ENCODE peak calls at places on chromosomes 6 and 20, in nine cellular contexts. R is astrocyte of the spinal cord; J is H7; G is aorta; C is CD8-positive, alpha-beta memory T cell; S is HepG2; A is fibroblast of mammary gland; Y is PC-3; P is IMR-90. Z is an unnamed sample.

GRCh38 chr6:132235596-132236280 is 165.5 kb downstream of the MOXD1 start:
- DNase-seq in R (no peak), J (no peak), G (no peak), C (no peak), S (no peak), A (no peak), Y (no peak), P (no peak), Z (peak; percentile 27)

GRCh38 chr20:58407201-58407873 is 18.3 kb downstream of the VAPB start:
- DNase-seq in R (no peak), J (no peak), G (no peak), C (no peak), S (no peak), A (peak; percentile 66), Y (peak; percentile 28), P (peak; percentile 28), Z (peak; percentile 57)

GRCh38 chr6:104159045-104159618 is 700.6 kb downstream of the HACE1 start:
- DNase-seq in R (no peak), J (no peak), G (no peak), C (no peak), S (no peak), A (no peak), Y (no peak), P (no peak), Z (no peak)

GRCh38 chr6:14464049-14464448 is 346.5 kb downstream of the CD83 start:
- DNase-seq in R (peak; percentile 31), J (peak; percentile 24), G (no peak), C (no peak), S (no peak), A (peak; percentile 54), Y (no peak), P (no peak), Z (peak; percentile 65)

GRCh38 chr6:119313937-119314893 is 35.3 kb downstream of the MAN1A1 start:
- DNase-seq in R (no peak), J (no peak), G (no peak), C (peak; percentile 75), S (no peak), A (no peak), Y (no peak), P (no peak), Z (no peak)

GRCh38 chr6:141107562-141108160 is 1025.1 kb upstream of the GJE1 start:
- DNase-seq in R (peak; percentile 46), J (no peak), G (no peak), C (no peak), S (no peak), A (peak; percentile 69), Y (peak; percentile 92), P (peak; percentile 67), Z (peak; percentile 8)

GRCh38 chr20:11234181-11234969 is 560.6 kb upstream of the JAG1 start:
- DNase-seq in R (no peak), J (no peak), G (no peak), C (no peak), S (no peak), A (no peak), Y (no peak), P (peak; percentile 16), Z (no peak)

GRCh38 chr20:38888059-38888831 is 38.0 kb upstream of the FAM83D start:
- DNase-seq in R (no peak), J (peak; percentile 9), G (no peak), C (no peak), S (peak; percentile 28), A (no peak), Y (no peak), P (no peak), Z (no peak)

GRCh38 chr6:122696079-122696478 is 83.4 kb upstream of the FABP7 start:
- DNase-seq in R (peak; percentile 95), J (no peak), G (no peak), C (no peak), S (no peak), A (peak; percentile 91), Y (peak; percentile 83), P (peak; percentile 94), Z (peak; percentile 77)

GRCh38 chr6:163438940-163439335 is 24.4 kb downstream of the QKI start:
- DNase-seq in R (no peak), J (no peak), G (peak; percentile 81), C (peak; percentile 58), S (peak; percentile 49), A (no peak), Y (no peak), P (no peak), Z (no peak)

GRCh38 chr20:11891081-11891826 is 26.4 kb upstream of the BTBD3 start:
- DNase-seq in R (peak; percentile 44), J (no peak), G (peak; percentile 86), C (no peak), S (peak; percentile 80), A (peak; percentile 24), Y (peak; percentile 59), P (peak; percentile 34), Z (peak; percentile 39)

GRCh38 chr20:433300-433975 is 25.3 kb downstream of the RBCK1 start:
- DNase-seq in R (no peak), J (no peak), G (no peak), C (peak; percentile 74), S (no peak), A (peak; percentile 31), Y (no peak), P (no peak), Z (peak; percentile 29)

GRCh38 chr6:23454090-23454998 is 671.7 kb upstream of the NRSN1 start:
- DNase-seq in R (peak; percentile 29), J (no peak), G (no peak), C (no peak), S (no peak), A (peak; percentile 52), Y (peak; percentile 86), P (peak; percentile 75), Z (peak; percentile 24)

GRCh38 chr20:10490706-10491105 is 55.6 kb downstream of the SLX4IP start:
- DNase-seq in R (no peak), J (peak; percentile 10), G (no peak), C (no peak), S (no peak), A (peak; percentile 45), Y (no peak), P (peak; percentile 21), Z (peak; percentile 58)

GRCh38 chr6:11196511-11197174 is 35.8 kb downstream of the NEDD9 start:
- DNase-seq in R (peak; percentile 93), J (no peak), G (no peak), C (no peak), S (no peak), A (peak; percentile 34), Y (no peak), P (peak; percentile 85), Z (peak; percentile 87)

GRCh38 chr6:11193434-11193833 is 39.0 kb downstream of the NEDD9 start:
- DNase-seq in R (no peak), J (no peak), G (no peak), C (no peak), S (no peak), A (no peak), Y (no peak), P (no peak), Z (no peak)

GRCh38 chr6:11197175-11197535 is 35.3 kb downstream of the NEDD9 start:
- DNase-seq in R (peak; percentile 92), J (no peak), G (no peak), C (no peak), S (no peak), A (peak; percentile 77), Y (no peak), P (peak; percentile 88), Z (peak; percentile 95)

GRCh38 chr6:11192167-11192566 is 40.3 kb downstream of the NEDD9 start:
- DNase-seq in R (no peak), J (no peak), G (no peak), C (no peak), S (no peak), A (no peak), Y (no peak), P (no peak), Z (no peak)

GRCh38 chr6:11194399-11195274 is 37.8 kb downstream of the NEDD9 start:
- DNase-seq in R (peak; percentile 89), J (no peak), G (no peak), C (no peak), S (no peak), A (peak; percentile 52), Y (no peak), P (peak; percentile 59), Z (peak; percentile 97)
- H3K4me3 ChIP-seq in R (no peak overlapping the region), J (no peak overlapping the region), G (no peak overlapping the region), C (no peak overlapping the region), S (no peak overlapping the region), A (no peak overlapping the region), Y (no peak overlapping the region), P (no peak overlapping the region), Z (peak overlapping the region; percentile 19)

DNA sequence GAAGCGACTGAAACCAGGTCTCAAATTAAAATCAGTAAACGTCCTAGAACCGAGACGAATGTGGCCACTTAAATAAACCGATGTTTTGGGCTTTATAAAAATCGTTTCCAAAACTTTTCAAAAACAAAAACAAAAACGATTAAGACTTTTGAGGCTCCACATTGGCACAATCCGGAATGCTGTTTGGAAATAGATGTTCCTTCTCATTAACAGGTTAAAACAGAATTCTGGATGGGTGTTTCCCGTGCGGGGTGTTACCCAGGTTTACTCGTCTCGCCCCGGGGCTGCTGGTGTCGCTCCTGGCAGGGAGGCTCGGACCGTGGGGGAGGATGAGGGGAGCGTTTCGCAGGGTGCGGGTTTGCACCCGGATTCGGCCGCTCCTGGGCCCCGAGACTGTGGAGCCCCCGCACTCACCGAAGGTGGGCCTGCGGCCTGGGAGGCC is 1.2 kb downstream of the GATA5 start:
- DNase-seq in R (no peak), J (no peak), G (no peak), C (no peak), S (no peak), A (no peak), Y (no peak), P (no peak), Z (no peak)
- H3K4me3 ChIP-seq in R (no peak overlapping the region), J (peak overlapping the region; percentile 39), G (no peak overlapping the region), C (no peak overlapping the region), S (no peak overlapping the region), A (no peak overlapping the region), Y (no peak overlapping the region), P (no peak overlapping the region), Z (no peak overlapping the region)

GRCh38 chr20:57394087-57395082 is 3.2 kb downstream of the RBM38 start:
- DNase-seq in R (no peak), J (peak; percentile 60), G (peak; percentile 74), C (peak; percentile 35), S (no peak), A (no peak), Y (no peak), P (no peak), Z (no peak)

GRCh38 chr20:57396638-57397003 is 5.4 kb downstream of the RBM38 start:
- DNase-seq in R (no peak), J (no peak), G (no peak), C (no peak), S (no peak), A (no peak), Y (no peak), P (no peak), Z (no peak)

GRCh38 chr20:57397004-57397692 is 6.0 kb downstream of the RBM38 start:
- DNase-seq in R (no peak), J (no peak), G (peak; percentile 56), C (peak; percentile 47), S (no peak), A (no peak), Y (no peak), P (no peak), Z (no peak)

GRCh38 chr20:57396212-57396611 is 5.0 kb downstream of the RBM38 start:
- DNase-seq in R (no peak), J (no peak), G (peak; percentile 67), C (peak; percentile 46), S (no peak), A (no peak), Y (no peak), P (no peak), Z (no peak)

GRCh38 chr20:57395111-57395959 is 4.1 kb downstream of the RBM38 start:
- DNase-seq in R (peak; percentile 84), J (peak; percentile 92), G (peak; percentile 92), C (peak; percentile 42), S (no peak), A (peak; percentile 51), Y (no peak), P (peak; percentile 53), Z (peak; percentile 13)
- H3K4me3 ChIP-seq in R (no peak overlapping the region), J (no peak overlapping the region), G (no peak overlapping the region), C (no peak overlapping the region), S (no peak overlapping the region), A (no peak overlapping the region), Y (no peak overlapping the region), P (no peak overlapping the region), Z (no peak overlapping the region)

GRCh38 chr6:41723178-41723935 is 12.1 kb downstream of the TFEB start:
- DNase-seq in R (peak; percentile 79), J (peak; percentile 91), G (peak; percentile 92), C (no peak), S (peak; percentile 77), A (peak; percentile 88), Y (peak; percentile 47), P (peak; percentile 91), Z (peak; percentile 95)
- H3K4me3 ChIP-seq in R (no peak overlapping the region), J (no peak overlapping the region), G (no peak overlapping the region), C (no peak overlapping the region), S (no peak overlapping the region), A (no peak overlapping the region), Y (no peak overlapping the region), P (no peak overlapping the region), Z (no peak overlapping the region)